ENCODE peak calls at places on chromosomes 1 and 21, in six cellular contexts. G, D, R, B, T and Y are unnamed samples.

GRCh38 chr21:32519945-32520884 is 65.1 kb downstream of the TCP10L start:
- DNase-seq in B (no peak), G (no peak), R (no peak), T (no peak), D (no peak), Y (no peak)

GRCh38 chr21:45392206-45392971 is 12.6 kb upstream of the COL18A1 start:
- DNase-seq in B (no peak), D (no peak), G (no peak), R (no peak), T (no peak), Y (no peak)

GRCh38 chr1:221567859-221568507 is 173.9 kb downstream of the DUSP10 start:
- DNase-seq in G (no peak), D (no peak), R (no peak), T (no peak), B (no peak), Y (no peak)

GRCh38 chr1:199279107-199279506 is 640.3 kb downstream of the PTPRC start:
- DNase-seq in T (no peak), D (no peak), G (no peak), B (peak; percentile 65), R (no peak), Y (no peak)

GRCh38 chr1:159318784-159319551 is 16.8 kb downstream of the FCER1A start:
- DNase-seq in D (no peak), T (no peak), G (no peak), B (no peak), R (no peak), Y (no peak)

GRCh38 chr1:54904476-54905048 is 17.6 kb upstream of the DHCR24 start:
- DNase-seq in R (no peak), D (peak; percentile 41), G (no peak), B (peak; percentile 76), T (no peak), Y (no peak)

GRCh38 chr21:17270234-17270633 is 242.6 kb upstream of the CXADR start:
- DNase-seq in T (no peak), B (peak; percentile 3), D (peak; percentile 1), G (peak; percentile 40), R (no peak), Y (no peak)

GRCh38 chr1:37574834-37575479 is 18.2 kb downstream of the DNALI1 start:
- DNase-seq in D (peak; percentile 58), R (no peak), G (no peak), B (peak; percentile 81), T (no peak), Y (no peak)

GRCh38 chr1:169106921-169107672 is 607 bp downstream of the ATP1B1 start:
- DNase-seq in T (no peak), R (no peak), B (no peak), G (peak; percentile 45), D (no peak), Y (peak; percentile 61)

GRCh38 chr1:226868726-226869125 is 1.7 kb upstream of the PSEN2 start:
- DNase-seq in G (no peak), T (no peak), B (no peak), D (no peak), R (no peak), Y (no peak)

GRCh38 chr1:99943238-99943794 is 26.5 kb upstream of the SLC35A3 start:
- DNase-seq in R (no peak), G (no peak), B (peak; percentile 2), D (peak; percentile 21), T (no peak), Y (no peak)

GRCh38 chr1:155126494-155127104 is 1.1 kb upstream of the EFNA1 start:
- DNase-seq in B (no peak), D (no peak), T (no peak), G (peak; percentile 60), R (peak; percentile 50), Y (peak; percentile 64)

GRCh38 chr1:234755449-234755863 is 145.5 kb upstream of the IRF2BP2 start:
- DNase-seq in D (peak; percentile 86), G (no peak), T (no peak), R (no peak), B (peak; percentile 72), Y (peak; percentile 70)

GRCh38 chr1:80066060-80066459 is 1059.5 kb upstream of the ADGRL4 start:
- DNase-seq in B (no peak), T (no peak), G (no peak), R (no peak), D (no peak), Y (no peak)